ENCODE peak calls at places on chromosomes 6 and 20, in nine cellular contexts. N is endothelial cell of umbilical vein, P is IMR-90, Z is adrenal gland, H is K562, S is heart left ventricle, L is Peyer's patch, C is ovary, E is A549. J is an unnamed sample. For H3K4me1, the result is how much of the 10 kb centered on the place peaks cover.

GRCh38 chr6:54072708-54073313 is 38.4 kb upstream of the MLIP start:
- DNase-seq in C (no peak), S (no peak), E (no peak), Z (no peak), H (no peak), P (no peak), L (no peak), N (no peak), J (no peak)

GRCh38 chr6:39496951-39497350 is 174.4 kb upstream of the KCNK16 start:
- DNase-seq in C (peak), Z (peak), P (no peak), N (no peak), S (peak), H (no peak), E (no peak), L (no peak), J (peak)

GRCh38 chr6:170042086-170042485 is 248.8 kb downstream of the DLL1 start:
- DNase-seq in S (no peak), H (no peak), Z (no peak), L (no peak), N (no peak), P (no peak), C (no peak), E (no peak), J (no peak)

GRCh38 chr20:31691646-31692275 is 30.9 kb downstream of the BCL2L1 start:
- DNase-seq in P (peak), Z (no peak), E (no peak), C (no peak), S (no peak), H (peak), N (no peak), L (no peak), J (no peak)

GRCh38 chr20:57024849-57025248 is 241.6 kb downstream of the BMP7 start:
- DNase-seq in P (no peak), N (no peak), L (no peak), C (no peak), E (no peak), S (no peak), Z (no peak), H (no peak), J (no peak)

GRCh38 chr6:85455627-85456026 is 5.7 kb downstream of the NT5E start:
- DNase-seq in Z (no peak), E (no peak), H (no peak), S (no peak), P (no peak), C (no peak), L (no peak), N (no peak), J (no peak)

GRCh38 chr6:27312146-27312949 is at the start of gene POM121L2:
- DNase-seq in P (peak), C (peak), N (peak), H (no peak), E (peak), L (peak), S (no peak), Z (peak), J (peak)

GRCh38 chr6:7496266-7496875 is 45.1 kb upstream of the DSP start:
- DNase-seq in L (no peak), C (no peak), Z (no peak), P (peak), S (no peak), N (no peak), H (no peak), E (no peak), J (no peak)

GRCh38 chr20:1872456-1873183 is 22.6 kb upstream of the SIRPA start:
- DNase-seq in S (no peak), H (no peak), C (no peak), Z (no peak), E (no peak), N (no peak), P (no peak), L (peak), J (no peak)

GRCh38 chr6:446418-447366 is 55.1 kb downstream of the IRF4 start:
- DNase-seq in Z (no peak), E (no peak), H (no peak), P (no peak), L (no peak), N (no peak), S (no peak), C (no peak), J (no peak)

GRCh38 chr20:49347156-49347555 is 69.3 kb upstream of the ZNFX1 start:
- DNase-seq in P (no peak), Z (no peak), N (no peak), L (no peak), C (no peak), H (no peak), S (no peak), E (no peak), J (no peak)

GRCh38 chr6:134016558-134016814 is 35.9 kb downstream of the SLC2A12 start:
- DNase-seq in C (no peak), E (no peak), Z (no peak), H (no peak), L (no peak), S (no peak), N (no peak), P (no peak), J (no peak)

GRCh38 chr6:121274896-121275295 is 59.4 kb downstream of the TBC1D32 start:
- DNase-seq in Z (no peak), E (no peak), H (no peak), N (no peak), S (no peak), P (no peak), C (no peak), L (no peak), J (no peak)

GRCh38 chr6:75109757-75110156 is 96.1 kb downstream of the COL12A1 start:
- DNase-seq in P (peak), S (no peak), E (no peak), C (no peak), L (no peak), Z (no peak), H (no peak), N (no peak), J (no peak)

GRCh38 chr20:36951198-36951976 is at the start of gene SAMHD1:
- DNase-seq in L (peak), E (peak), P (peak), Z (peak), S (peak), N (peak), C (peak), H (peak), J (peak)
- H3K4me1 ChIP-seq in L (under half), E (under half), P (under half), Z (under half), S (under half), N (under half), C (under half), H (under half), J (under half)

DNA sequence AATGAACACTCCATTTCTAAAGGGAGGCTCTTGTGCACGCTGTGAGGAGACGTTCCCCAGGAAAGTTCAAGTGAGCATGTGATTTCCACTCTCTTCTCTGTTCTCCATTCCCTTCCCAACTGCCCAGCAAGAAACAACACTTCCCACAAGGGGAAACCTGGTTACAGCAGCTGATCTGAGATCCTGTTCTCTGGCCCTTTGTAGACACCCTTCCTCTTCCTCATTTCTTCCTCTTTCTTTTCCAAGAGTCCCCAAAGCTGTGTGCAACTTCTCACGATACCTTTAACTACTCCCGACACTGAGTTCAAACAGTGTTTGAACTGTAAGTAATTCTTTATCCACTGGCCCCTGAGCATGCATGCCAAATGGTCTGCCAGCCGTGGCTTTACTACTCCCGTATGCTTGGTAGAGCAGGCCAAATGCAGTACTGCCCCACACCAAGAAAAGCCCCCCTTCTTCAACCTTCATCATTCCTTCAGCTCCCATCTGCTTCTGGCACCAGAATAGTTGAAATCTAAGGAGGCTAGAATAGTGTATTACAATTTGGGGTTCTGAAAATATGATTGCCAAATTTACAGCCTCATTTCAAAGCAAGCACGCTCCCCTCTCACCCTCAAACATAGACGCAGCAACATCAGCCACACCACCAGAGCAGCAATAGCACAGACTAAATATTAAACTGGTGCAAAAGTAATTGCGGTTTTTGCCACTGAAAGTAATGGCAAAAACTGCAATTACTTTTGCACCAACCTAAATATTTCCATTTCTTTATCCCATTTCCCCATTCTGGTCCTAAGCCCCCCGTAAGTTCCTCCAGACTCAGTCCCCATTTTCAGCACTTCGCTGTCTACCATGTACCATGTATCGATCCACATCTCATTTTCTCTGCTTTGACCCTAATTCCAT is 4.3 kb downstream of the HLA-DMB start:
- DNase-seq in Z (no peak), S (no peak), C (no peak), P (no peak), H (no peak), N (no peak), L (no peak), E (no peak), J (peak)
- TF ChIP-seq POLR2A in Z (no peak), S (no peak), C (no peak), P (no peak), H (no peak), N (no peak), L (no peak), E (no peak), J (no peak)

GRCh38 chr20:58842276-58842675 is 8.4 kb downstream of the GNAS-AS1 start:
- DNase-seq in Z (no peak), N (no peak), S (no peak), H (no peak), E (no peak), P (no peak), L (no peak), C (no peak), J (no peak)
- H3K4me1 ChIP-seq in Z (under half), N (under half), S (under half), H (under half), E (under half), P (under half), L (under half), C (under half), J (under half)

DNA sequence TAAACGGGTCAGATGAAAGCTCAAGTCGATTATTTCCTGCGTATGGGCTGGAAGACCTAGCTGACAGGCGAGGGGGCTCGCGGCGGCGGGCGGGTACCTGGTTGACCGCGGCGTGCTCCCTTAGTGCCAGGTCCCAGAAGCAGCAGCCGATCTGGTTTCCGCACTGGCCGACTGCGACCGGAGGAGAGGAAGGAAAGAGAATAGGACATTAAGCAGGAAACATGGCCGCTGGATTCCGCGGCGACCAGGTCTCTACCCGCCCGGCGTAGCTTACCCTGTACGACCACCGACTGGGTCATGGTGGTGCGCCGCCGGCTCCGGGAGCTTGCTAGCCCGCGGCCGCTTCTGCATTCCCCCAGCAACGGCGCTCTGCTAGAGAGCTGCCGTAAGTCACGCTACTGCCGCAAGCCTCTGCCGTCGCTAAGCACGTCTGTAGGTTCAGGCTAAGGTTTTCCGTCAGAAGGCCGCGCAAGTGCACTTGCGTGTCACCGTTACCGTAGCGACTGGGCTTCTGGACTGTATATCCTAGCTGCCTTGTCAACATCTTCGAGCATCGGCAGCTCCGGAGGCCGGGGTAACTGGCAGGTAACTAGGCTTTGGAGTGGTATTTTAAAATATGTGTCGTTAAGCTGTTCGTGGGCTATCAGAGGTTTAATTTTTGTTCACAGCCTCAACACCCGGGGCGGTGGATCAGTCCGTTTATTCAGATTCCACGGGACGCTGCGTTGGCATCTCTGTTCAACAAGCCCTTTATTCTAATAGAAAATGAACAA is at the start of the genes FAM229B and TUBE1:
- DNase-seq in E (peak), C (peak), H (peak), L (peak), Z (peak), S (peak), P (peak), N (peak), J (peak)
- TF ChIP-seq POLR2A in E (peak), C (peak), H (peak), L (peak), Z (peak), S (peak), P (peak), N (peak), J (peak)

DNA sequence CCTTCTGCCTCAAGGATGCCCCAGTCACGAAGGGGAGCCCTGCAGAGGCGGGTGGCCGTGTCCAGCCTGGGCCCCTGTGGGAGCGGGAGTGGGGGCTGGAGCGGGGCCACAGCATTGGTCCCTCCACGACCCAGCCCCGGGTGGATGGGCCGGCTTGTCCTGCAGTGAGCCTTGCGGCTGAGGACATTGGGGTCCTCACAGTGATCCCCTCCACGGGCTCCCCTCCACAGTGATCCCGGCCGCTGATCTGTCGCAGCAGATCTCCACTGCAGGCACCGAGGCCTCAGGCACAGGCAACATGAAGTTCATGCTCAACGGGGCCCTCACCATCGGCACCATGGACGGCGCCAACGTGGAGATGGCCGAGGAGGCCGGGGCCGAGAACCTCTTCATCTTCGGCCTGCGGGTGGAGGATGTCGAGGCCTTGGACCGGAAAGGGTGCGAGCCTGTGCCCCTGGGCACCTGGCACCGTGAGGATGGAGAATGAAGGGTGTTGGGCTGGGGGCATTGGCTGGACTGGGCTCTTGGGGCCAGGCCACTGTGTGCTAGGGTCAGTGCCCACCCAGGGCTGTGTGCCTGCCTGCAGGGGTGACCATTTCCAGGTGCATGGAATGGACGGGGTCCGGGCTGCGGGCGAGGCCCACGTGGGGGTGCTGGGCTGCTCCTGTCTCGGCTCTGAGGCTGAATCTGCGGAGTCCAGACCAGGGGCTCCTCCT is 44.4 kb downstream of the PYGB start:
- DNase-seq in E (no peak), S (no peak), N (no peak), C (no peak), L (no peak), H (no peak), P (no peak), Z (no peak), J (no peak)
- H3K4me1 ChIP-seq in E (under half), S (half or more), N (under half), C (under half), L (under half), H (under half), P (under half), Z (under half), J (under half)

DNA sequence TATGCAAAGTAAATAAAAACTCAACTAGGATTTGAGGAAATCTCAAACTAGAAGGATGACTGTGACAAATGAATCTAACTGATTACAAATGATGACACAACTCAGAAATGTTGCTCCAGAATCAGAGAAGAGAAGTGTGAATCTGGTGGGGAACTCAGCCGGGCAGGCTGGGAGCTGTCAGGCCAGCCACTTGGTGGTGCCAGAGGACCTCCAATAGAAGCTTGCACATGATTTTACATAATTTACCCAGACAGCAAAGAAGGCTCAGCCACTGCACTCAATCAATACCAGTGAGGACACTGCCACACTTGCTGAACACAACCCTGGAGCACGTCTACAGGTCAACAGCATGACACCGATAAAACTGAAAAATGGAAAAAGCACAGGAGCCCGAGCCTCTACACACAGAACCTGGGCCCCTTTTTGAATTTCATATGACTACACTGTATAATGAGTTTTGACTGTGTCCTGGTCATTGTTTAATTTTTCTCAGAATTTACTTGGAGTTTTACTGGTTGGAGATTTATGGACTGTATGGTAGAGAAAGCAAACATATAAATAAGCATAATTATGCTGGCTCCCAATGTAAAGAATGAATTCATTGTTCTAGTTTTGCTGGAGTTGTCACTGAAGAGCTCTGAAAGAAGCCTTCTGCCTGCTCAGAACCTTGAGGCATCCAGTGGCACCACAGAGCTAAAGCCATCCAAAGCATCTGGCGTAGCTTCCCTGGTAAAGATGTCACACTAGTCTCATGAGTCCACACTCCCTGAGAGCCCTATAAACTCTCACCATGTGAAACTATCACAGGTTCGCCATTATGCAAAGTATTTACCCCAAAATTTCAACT is 296.5 kb downstream of the THBS2 start:
- DNase-seq in E (peak), H (peak), Z (peak), N (peak), L (peak), C (peak), P (peak), S (peak), J (peak)
- TF ChIP-seq POLR2A in E (no peak), H (no peak), Z (no peak), N (no peak), L (no peak), C (no peak), P (peak), S (no peak), J (no peak)

DNA sequence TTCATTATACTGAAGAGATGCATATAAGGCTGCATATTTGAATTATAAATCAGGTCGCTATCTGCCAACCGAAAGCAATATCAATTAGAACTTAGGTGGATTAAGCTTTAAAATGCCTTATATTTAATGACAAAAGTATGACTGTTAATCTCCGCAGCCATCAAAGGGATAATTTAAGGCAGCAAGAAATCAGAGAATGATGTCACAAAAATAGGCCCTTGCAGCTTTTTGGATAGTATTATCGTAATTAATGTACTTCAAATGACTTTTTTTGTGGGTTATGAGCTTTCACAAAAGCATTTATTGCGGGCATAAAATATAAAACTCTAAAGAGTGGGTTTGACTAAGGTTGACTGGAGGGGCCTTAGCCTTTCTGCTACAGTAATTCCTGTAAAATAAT is 78.3 kb upstream of the ZFP64 start:
- DNase-seq in L (no peak), S (no peak), Z (no peak), P (no peak), N (no peak), E (no peak), H (no peak), C (no peak), J (no peak)
- H3K4me1 ChIP-seq in L (under half), S (under half), Z (under half), P (under half), N (under half), E (under half), H (under half), C (under half), J (under half)